ENCODE peak calls at places on chromosomes 4 and X, in six cellular contexts. S is adipocyte; L is NCI-H1092 treated with DMSO at 0.1 percent for 48 hours; W is activated naive CD8-positive, alpha-beta T cell treated with anti-CD3 and anti-CD28 coated beads, Interleukin-2, amount 50 U/mL, for 24 hours; B is CD4-positive, alpha-beta T cell; V is H54. U is an unnamed sample.

GRCh38 chr4:85955614-85956295 is 404.1 kb downstream of the MAPK10 start:
- DNase-seq in W (no peak), L (no peak), B (no peak), S (peak), V (no peak), U (no peak)

GRCh38 chr4:169179609-169180526 is 90.9 kb downstream of the SH3RF1 start:
- DNase-seq in B (no peak), S (peak), L (no peak), V (no peak), W (no peak), U (no peak)

GRCh38 chr4:96205143-96205542 is 365.2 kb downstream of the PDHA2 start:
- DNase-seq in L (no peak), W (no peak), B (no peak), V (no peak), S (no peak), U (no peak)

GRCh38 chr4:2338754-2339457 is 77.0 kb upstream of the MXD4 start:
- DNase-seq in B (no peak), L (no peak), V (no peak), S (no peak), W (no peak), U (peak)

GRCh38 chr4:131499139-131499873 is 1649.8 kb upstream of the PCDH10 start:
- DNase-seq in V (peak), S (peak), B (no peak), L (no peak), W (no peak), U (no peak)

GRCh38 chr4:184895012-184895795 is 69.4 kb upstream of the ACSL1 start:
- DNase-seq in S (no peak), L (no peak), W (no peak), B (no peak), V (no peak), U (no peak)

GRCh38 chr4:123741906-123742305 is 345.3 kb downstream of the SPRY1 start:
- DNase-seq in W (no peak), S (peak), B (no peak), V (no peak), L (no peak), U (no peak)

GRCh38 chr4:77605210-77605902 is at the start of gene CXCL13:
- DNase-seq in B (no peak), L (no peak), V (no peak), S (no peak), W (no peak), U (no peak)

GRCh38 chr4:7327341-7327885 is 107.3 kb downstream of the PSAPL1 start:
- DNase-seq in W (no peak), S (no peak), B (no peak), V (no peak), L (no peak), U (no peak)

GRCh38 chr4:154313004-154313587 is 178.5 kb downstream of the DCHS2 start:
- DNase-seq in S (peak), W (no peak), V (no peak), L (no peak), B (no peak), U (no peak)

GRCh38 chr4:16139066-16139945 is 55.5 kb upstream of the PROM1 start:
- DNase-seq in B (no peak), L (no peak), S (no peak), V (no peak), W (no peak), U (no peak)

GRCh38 chr4:20248155-20248558 is 3.5 kb upstream of the SLIT2 start:
- DNase-seq in W (no peak), B (no peak), S (peak), L (peak), V (no peak), U (no peak)

GRCh38 chr4:1193206-1194027 is 21.0 kb upstream of the SPON2 start:
- DNase-seq in L (no peak), S (no peak), V (no peak), B (no peak), W (no peak), U (peak)

GRCh38 chr4:108081251-108081650 is 87.5 kb downstream of the LEF1 start:
- DNase-seq in L (no peak), W (no peak), S (no peak), B (peak), V (no peak), U (no peak)

GRCh38 chr4:168667397-168667796 is 170.5 kb downstream of the PALLD start:
- DNase-seq in S (peak), L (no peak), B (no peak), W (no peak), V (no peak), U (no peak)

GRCh38 chr4:42070463-42070862 is 80.1 kb downstream of the SLC30A9 start:
- DNase-seq in B (no peak), V (no peak), W (no peak), S (no peak), L (no peak), U (no peak)

GRCh38 chr4:143381171-143382118 is 44.8 kb downstream of the GAB1 start:
- DNase-seq in S (peak), B (no peak), V (peak), L (no peak), W (no peak), U (no peak)

GRCh38 chr4:183344523-183345255 is 22.5 kb upstream of the CLDN24 start:
- DNase-seq in V (no peak), B (no peak), L (no peak), S (no peak), W (no peak), U (no peak)

GRCh38 chr4:76758290-76758882 is 139.6 kb downstream of the SOWAHB start:
- DNase-seq in V (no peak), B (no peak), S (peak), W (no peak), L (peak), U (no peak)

GRCh38 chr4:56506110-56506705 is 617 bp downstream of the ARL9 start:
- DNase-seq in L (no peak), W (peak), S (peak), V (no peak), B (no peak), U (peak)

GRCh38 chr4:99945718-99946345 is 586 bp downstream of the DNAJB14 start:
- DNase-seq in S (peak), V (no peak), L (peak), B (no peak), W (peak), U (no peak)

GRCh38 chr4:176548571-176548970 is 228.8 kb downstream of the SPCS3 start:
- DNase-seq in L (no peak), S (peak), V (no peak), B (no peak), W (no peak), U (no peak)

GRCh38 chr4:139808381-139809206 is 143.0 kb downstream of the MGST2 start:
- DNase-seq in V (no peak), S (no peak), B (no peak), W (no peak), L (peak), U (no peak)

GRCh38 chr4:186144596-186145569 is 40.4 kb downstream of the FAM149A start:
- DNase-seq in W (peak), S (peak), L (peak), V (peak), B (no peak), U (peak)

GRCh38 chr4:74453846-74454742 is 9.2 kb downstream of the AREG start:
- DNase-seq in L (no peak), S (no peak), B (no peak), W (no peak), V (no peak), U (no peak)

GRCh38 chr4:163476761-163477438 is 3.3 kb upstream of the TKTL2 start:
- DNase-seq in B (no peak), V (no peak), S (no peak), W (no peak), L (no peak), U (no peak)

GRCh38 chrX:153592966-153593688 is 5.8 kb downstream of the CCNQ start:
- DNase-seq in B (no peak), L (peak), V (no peak), W (no peak), S (no peak), U (no peak)

GRCh38 chr4:69092190-69092589 is 4.1 kb upstream of the UGT2B7 start:
- DNase-seq in W (no peak), B (no peak), V (peak), L (no peak), S (peak), U (no peak)

GRCh38 chrX:134908235-134908834 is 82.5 kb upstream of the SMIM10 start:
- DNase-seq in V (no peak), S (peak), B (peak), L (no peak), W (no peak), U (no peak)

GRCh38 chrX:53362439-53362838 is 60.0 kb downstream of the SMC1A start:
- DNase-seq in W (no peak), B (no peak), S (no peak), V (no peak), L (no peak), U (no peak)

GRCh38 chrX:155179343-155179997 is 36.8 kb upstream of the VBP1 start:
- DNase-seq in W (no peak), L (no peak), B (no peak), S (no peak), V (no peak), U (no peak)

GRCh38 chr4:102172341-102172740 is 172.9 kb downstream of the SLC39A8 start:
- DNase-seq in V (no peak), L (no peak), W (no peak), B (no peak), S (no peak), U (no peak)

GRCh38 chr4:40455340-40455902 is 120.3 kb downstream of the CHRNA9 start:
- DNase-seq in B (no peak), V (no peak), S (no peak), L (no peak), W (no peak), U (no peak)

GRCh38 chr4:982814-983213 is 4.0 kb upstream of the IDUA start:
- DNase-seq in W (no peak), V (no peak), B (no peak), L (no peak), S (no peak), U (no peak)

GRCh38 chrX:1357993-1358392 is 21.4 kb downstream of the IL3RA start:
- DNase-seq in V (no peak), W (no peak), S (no peak), L (no peak), B (no peak), U (no peak)

GRCh38 chrX:1427756-1428155 is 25.0 kb downstream of the ASMTL start:
- DNase-seq in B (no peak), L (no peak), W (no peak), S (no peak), V (no peak), U (no peak)

GRCh38 chrX:30957753-30958152 is 68.7 kb upstream of the TAB3 start:
- DNase-seq in V (peak), B (no peak), S (no peak), W (no peak), L (no peak), U (no peak)

GRCh38 chr4:23775694-23776093 is 114.2 kb downstream of the PPARGC1A start:
- DNase-seq in S (no peak), L (no peak), B (no peak), W (no peak), V (no peak), U (no peak)

GRCh38 chrX:13248867-13249521 is 70.9 kb downstream of the ATXN3L start:
- DNase-seq in L (no peak), S (no peak), V (no peak), W (no peak), B (no peak), U (no peak)